ENCODE peak calls at places on chromosomes 7 and 10, in six cellular contexts. One of them, this sample, is unnamed.

GRCh38 chr7:100823140-100823525 is 4.2 kb downstream of the EPHB4 start:
- DNase-seq in bronchial epithelial cell: no peak
- DNase-seq in uterus: no peak
- DNase-seq in left ventricle myocardium inferior: no peak
- DNase-seq in transverse colon: no peak
- DNase-seq in kidney: no peak
- DNase-seq in this sample: no peak

GRCh38 chr7:134339475-134339874 is 22.7 kb upstream of the SLC35B4 start:
- DNase-seq in bronchial epithelial cell: no peak
- DNase-seq in uterus: no peak
- DNase-seq in left ventricle myocardium inferior: no peak
- DNase-seq in transverse colon: no peak
- DNase-seq in kidney: no peak
- DNase-seq in this sample: no peak

GRCh38 chr7:53596230-53596629 is 560.8 kb downstream of the POM121L12 start:
- DNase-seq in bronchial epithelial cell: peak; percentile 74
- DNase-seq in uterus: no peak
- DNase-seq in left ventricle myocardium inferior: no peak
- DNase-seq in transverse colon: no peak
- DNase-seq in kidney: no peak
- DNase-seq in this sample: no peak

GRCh38 chr10:132889091-132889490 is 53.3 kb downstream of the CFAP46 start:
- DNase-seq in bronchial epithelial cell: no peak
- DNase-seq in uterus: no peak
- DNase-seq in left ventricle myocardium inferior: no peak
- DNase-seq in transverse colon: no peak
- DNase-seq in kidney: no peak
- DNase-seq in this sample: no peak

GRCh38 chr10:58641095-58641531 is 128.4 kb downstream of the BICC1 start:
- DNase-seq in bronchial epithelial cell: peak; percentile 73
- DNase-seq in uterus: no peak
- DNase-seq in left ventricle myocardium inferior: no peak
- DNase-seq in transverse colon: no peak
- DNase-seq in kidney: no peak
- DNase-seq in this sample: no peak

GRCh38 chr10:48306870-48307531 is 524 bp downstream of the MAPK8 start:
- DNase-seq in bronchial epithelial cell: no peak
- DNase-seq in uterus: peak; percentile 61
- DNase-seq in left ventricle myocardium inferior: peak; percentile 73
- DNase-seq in transverse colon: peak; percentile 60
- DNase-seq in kidney: peak; percentile 88
- DNase-seq in this sample: peak; percentile 81

GRCh38 chr10:55943403-55943802 is 417.7 kb downstream of the ZWINT start:
- DNase-seq in bronchial epithelial cell: no peak
- DNase-seq in uterus: no peak
- DNase-seq in left ventricle myocardium inferior: no peak
- DNase-seq in transverse colon: no peak
- DNase-seq in kidney: no peak
- DNase-seq in this sample: no peak

GRCh38 chr7:149450821-149451220 is 10.0 kb downstream of the ZNF777 start:
- DNase-seq in bronchial epithelial cell: no peak
- DNase-seq in uterus: no peak
- DNase-seq in left ventricle myocardium inferior: no peak
- DNase-seq in transverse colon: no peak
- DNase-seq in kidney: no peak
- DNase-seq in this sample: no peak

GRCh38 chr7:55427279-55427788 is 62.2 kb downstream of the LANCL2 start:
- DNase-seq in bronchial epithelial cell: peak; percentile 29
- DNase-seq in uterus: no peak
- DNase-seq in left ventricle myocardium inferior: no peak
- DNase-seq in transverse colon: no peak
- DNase-seq in kidney: no peak
- DNase-seq in this sample: no peak

GRCh38 chr7:96562966-96563365 is 146.7 kb downstream of the SEM1 start:
- DNase-seq in bronchial epithelial cell: peak; percentile 62
- DNase-seq in uterus: no peak
- DNase-seq in left ventricle myocardium inferior: no peak
- DNase-seq in transverse colon: no peak
- DNase-seq in kidney: no peak
- DNase-seq in this sample: no peak

GRCh38 chr10:22271786-22272185 is 44.4 kb upstream of the COMMD3 start:
- DNase-seq in bronchial epithelial cell: peak; percentile 26
- DNase-seq in uterus: no peak
- DNase-seq in left ventricle myocardium inferior: no peak
- DNase-seq in transverse colon: no peak
- DNase-seq in kidney: no peak
- DNase-seq in this sample: no peak

GRCh38 chr7:44120395-44120794 is 3.0 kb downstream of the POLD2 start:
- DNase-seq in bronchial epithelial cell: no peak
- DNase-seq in uterus: no peak
- DNase-seq in left ventricle myocardium inferior: no peak
- DNase-seq in transverse colon: no peak
- DNase-seq in kidney: peak; percentile 12
- DNase-seq in this sample: no peak

GRCh38 chr10:70458329-70459060 is 17.0 kb upstream of the NODAL start:
- DNase-seq in bronchial epithelial cell: peak; percentile 48
- DNase-seq in uterus: peak; percentile 78
- DNase-seq in left ventricle myocardium inferior: peak; percentile 71
- DNase-seq in transverse colon: peak; percentile 67
- DNase-seq in kidney: peak; percentile 93
- DNase-seq in this sample: peak; percentile 64

GRCh38 chr7:76048668-76048988 is 722 bp downstream of the MDH2 start:
- DNase-seq in bronchial epithelial cell: no peak
- DNase-seq in uterus: no peak
- DNase-seq in left ventricle myocardium inferior: no peak
- DNase-seq in transverse colon: peak; percentile 19
- DNase-seq in kidney: no peak
- DNase-seq in this sample: no peak

GRCh38 chr7:73967832-73968295 is 60.1 kb upstream of the ELN start:
- DNase-seq in bronchial epithelial cell: no peak
- DNase-seq in uterus: no peak
- DNase-seq in left ventricle myocardium inferior: no peak
- DNase-seq in transverse colon: no peak
- DNase-seq in kidney: peak; percentile 57
- DNase-seq in this sample: no peak

GRCh38 chr7:44631458-44632115 is 25.2 kb downstream of the OGDH start:
- DNase-seq in bronchial epithelial cell: no peak
- DNase-seq in uterus: no peak
- DNase-seq in left ventricle myocardium inferior: no peak
- DNase-seq in transverse colon: no peak
- DNase-seq in kidney: no peak
- DNase-seq in this sample: no peak

GRCh38 chr10:103800110-103800509 is 55.3 kb downstream of the SH3PXD2A start:
- DNase-seq in bronchial epithelial cell: no peak
- DNase-seq in uterus: no peak
- DNase-seq in left ventricle myocardium inferior: no peak
- DNase-seq in transverse colon: no peak
- DNase-seq in kidney: no peak
- DNase-seq in this sample: no peak

GRCh38 chr7:40186586-40186985 is 51.8 kb downstream of the SUGCT start:
- DNase-seq in bronchial epithelial cell: no peak
- DNase-seq in uterus: no peak
- DNase-seq in left ventricle myocardium inferior: no peak
- DNase-seq in transverse colon: no peak
- DNase-seq in kidney: no peak
- DNase-seq in this sample: no peak

GRCh38 chr10:96416643-96417042 is 57.8 kb upstream of the OPALIN start:
- DNase-seq in bronchial epithelial cell: no peak
- DNase-seq in uterus: peak; percentile 48
- DNase-seq in left ventricle myocardium inferior: peak; percentile 71
- DNase-seq in transverse colon: peak; percentile 36
- DNase-seq in kidney: no peak
- DNase-seq in this sample: no peak

GRCh38 chr7:66265566-66265965 is 60.4 kb downstream of the TPST1 start:
- DNase-seq in bronchial epithelial cell: no peak
- DNase-seq in uterus: no peak
- DNase-seq in left ventricle myocardium inferior: no peak
- DNase-seq in transverse colon: no peak
- DNase-seq in kidney: no peak
- DNase-seq in this sample: no peak

GRCh38 chr7:37430644-37431043 is 18.0 kb downstream of the ELMO1 start:
- DNase-seq in bronchial epithelial cell: no peak
- DNase-seq in uterus: no peak
- DNase-seq in left ventricle myocardium inferior: no peak
- DNase-seq in transverse colon: no peak
- DNase-seq in kidney: no peak
- DNase-seq in this sample: no peak

GRCh38 chr10:62728479-62728878 is 76.0 kb upstream of the ADO start:
- DNase-seq in bronchial epithelial cell: no peak
- DNase-seq in uterus: no peak
- DNase-seq in left ventricle myocardium inferior: no peak
- DNase-seq in transverse colon: no peak
- DNase-seq in kidney: no peak
- DNase-seq in this sample: no peak

GRCh38 chr7:47474937-47475879 is 106.7 kb downstream of the TNS3 start:
- DNase-seq in bronchial epithelial cell: peak; percentile 88
- DNase-seq in uterus: peak; percentile 83
- DNase-seq in left ventricle myocardium inferior: peak; percentile 84
- DNase-seq in transverse colon: peak; percentile 93
- DNase-seq in kidney: peak; percentile 97
- DNase-seq in this sample: no peak

GRCh38 chr10:20508921-20509320 is 388.2 kb downstream of the NEBL start:
- DNase-seq in bronchial epithelial cell: no peak
- DNase-seq in uterus: no peak
- DNase-seq in left ventricle myocardium inferior: no peak
- DNase-seq in transverse colon: no peak
- DNase-seq in kidney: no peak
- DNase-seq in this sample: no peak

GRCh38 chr10:7302393-7303054 is 108.3 kb downstream of the SFMBT2 start:
- DNase-seq in bronchial epithelial cell: no peak
- DNase-seq in uterus: peak; percentile 62
- DNase-seq in left ventricle myocardium inferior: no peak
- DNase-seq in transverse colon: no peak
- DNase-seq in kidney: no peak
- DNase-seq in this sample: no peak

GRCh38 chr7:100471021-100471420 is 7.0 kb upstream of the SPACDR start:
- DNase-seq in bronchial epithelial cell: no peak
- DNase-seq in uterus: no peak
- DNase-seq in left ventricle myocardium inferior: no peak
- DNase-seq in transverse colon: no peak
- DNase-seq in kidney: no peak
- DNase-seq in this sample: no peak

GRCh38 chr7:27185013-27185707 is at the start of gene HOXA11:
- DNase-seq in bronchial epithelial cell: no peak
- DNase-seq in uterus: peak; percentile 82
- DNase-seq in left ventricle myocardium inferior: no peak
- DNase-seq in transverse colon: peak; percentile 83
- DNase-seq in kidney: peak; percentile 82
- DNase-seq in this sample: peak; percentile 12

DNA sequence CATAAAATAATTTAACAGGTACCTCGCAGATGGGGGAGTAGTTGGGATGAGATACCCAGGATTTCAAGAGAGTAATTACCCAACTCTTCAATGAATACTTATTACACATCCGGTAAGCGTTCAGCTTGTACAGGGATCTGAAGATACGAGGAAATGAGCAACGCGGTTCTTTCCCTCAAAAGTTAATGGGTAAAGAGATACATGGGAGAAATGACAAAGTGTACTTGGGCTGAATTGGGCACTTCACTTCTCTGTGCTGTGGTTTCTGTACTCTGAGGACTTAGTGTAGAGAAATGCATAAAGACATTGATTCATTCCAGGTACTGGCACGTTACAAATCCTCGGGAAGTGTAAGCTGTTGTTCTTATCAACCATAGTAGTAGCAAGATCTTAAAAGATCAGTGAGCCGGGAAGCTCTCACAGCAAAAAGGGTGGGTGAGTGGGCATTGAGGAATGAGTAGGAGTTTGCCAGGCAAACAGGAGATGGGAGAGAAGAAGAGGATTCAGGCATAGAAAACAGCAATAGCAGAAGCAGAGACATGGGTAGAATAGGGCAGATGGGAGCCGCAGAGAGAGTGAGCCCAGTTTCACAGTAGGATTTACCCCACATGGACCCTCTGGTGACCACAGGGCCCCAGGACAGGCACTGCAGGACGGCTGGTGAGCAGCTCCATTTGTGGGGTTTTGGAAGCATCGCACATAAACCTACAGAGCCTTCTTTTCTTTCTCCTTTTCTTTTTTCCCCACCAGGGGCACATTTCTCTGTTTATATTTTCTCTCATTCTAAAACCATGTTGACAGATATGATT is 304.3 kb upstream of the PITRM1 start:
- DNase-seq in bronchial epithelial cell: no peak
- DNase-seq in uterus: no peak
- DNase-seq in left ventricle myocardium inferior: no peak
- DNase-seq in transverse colon: no peak
- DNase-seq in kidney: no peak
- DNase-seq in this sample: no peak
- TF ChIP-seq CTCF in bronchial epithelial cell: no peak
- TF ChIP-seq CTCF in uterus: no peak
- TF ChIP-seq CTCF in left ventricle myocardium inferior: no peak
- TF ChIP-seq CTCF in transverse colon: no peak
- TF ChIP-seq CTCF in kidney: no peak
- TF ChIP-seq CTCF in this sample: peak; percentile 10

DNA sequence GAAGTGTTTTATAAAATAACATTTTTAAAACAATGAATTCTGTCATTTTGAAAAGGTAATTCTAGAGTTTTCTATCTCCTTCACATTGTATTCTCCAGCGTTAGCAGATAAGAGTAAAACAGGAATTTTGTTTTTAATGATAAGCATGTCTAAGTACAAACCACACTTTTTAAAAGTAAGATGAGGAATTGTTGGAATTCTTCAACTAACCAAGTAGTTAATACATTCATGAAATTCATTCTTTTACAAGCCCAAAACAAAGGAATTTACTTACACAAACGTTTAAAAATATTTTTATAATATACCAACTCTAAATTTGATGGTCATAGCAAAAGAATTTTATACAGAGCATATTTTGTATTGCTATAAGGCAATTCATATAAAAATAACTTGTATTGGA is 51.3 kb downstream of the TWIST1 start:
- DNase-seq in bronchial epithelial cell: no peak
- DNase-seq in uterus: no peak
- DNase-seq in left ventricle myocardium inferior: no peak
- DNase-seq in transverse colon: no peak
- DNase-seq in kidney: no peak
- DNase-seq in this sample: no peak
- TF ChIP-seq CTCF in bronchial epithelial cell: no peak
- TF ChIP-seq CTCF in uterus: no peak
- TF ChIP-seq CTCF in left ventricle myocardium inferior: no peak
- TF ChIP-seq CTCF in transverse colon: no peak
- TF ChIP-seq CTCF in kidney: no peak
- TF ChIP-seq CTCF in this sample: no peak

GRCh38 chr10:79072994-79073654 is 4.4 kb downstream of the ZMIZ1 start:
- DNase-seq in bronchial epithelial cell: no peak
- DNase-seq in uterus: no peak
- DNase-seq in left ventricle myocardium inferior: no peak
- DNase-seq in transverse colon: no peak
- DNase-seq in kidney: no peak
- DNase-seq in this sample: no peak
- TF ChIP-seq CTCF in bronchial epithelial cell: peak; percentile 6
- TF ChIP-seq CTCF in uterus: no peak
- TF ChIP-seq CTCF in left ventricle myocardium inferior: no peak
- TF ChIP-seq CTCF in transverse colon: no peak
- TF ChIP-seq CTCF in kidney: no peak
- TF ChIP-seq CTCF in this sample: no peak

DNA sequence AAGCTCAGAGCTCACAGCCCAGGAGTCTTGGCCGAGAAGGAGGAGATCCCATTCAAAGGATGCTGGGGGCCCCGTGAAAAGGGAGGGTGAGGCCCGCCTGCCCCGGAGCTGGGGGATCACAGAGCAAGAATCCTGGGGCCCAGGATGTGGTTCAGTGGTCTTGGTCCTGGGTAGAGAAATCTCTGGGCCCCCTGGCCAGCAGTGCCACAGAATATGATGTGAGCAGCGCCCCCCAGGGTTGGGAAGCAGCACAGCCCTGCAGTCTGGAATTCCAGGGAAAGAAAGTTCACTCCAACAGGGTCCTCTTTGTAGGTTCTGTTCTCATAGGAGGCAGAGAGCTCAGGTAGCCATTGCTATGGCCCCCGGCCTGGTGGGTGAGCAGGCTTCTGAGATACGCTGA is 77.6 kb upstream of the GNA12 start:
- DNase-seq in bronchial epithelial cell: no peak
- DNase-seq in uterus: no peak
- DNase-seq in left ventricle myocardium inferior: no peak
- DNase-seq in transverse colon: no peak
- DNase-seq in kidney: no peak
- DNase-seq in this sample: peak; percentile 47
- TF ChIP-seq CTCF in bronchial epithelial cell: no peak
- TF ChIP-seq CTCF in uterus: no peak
- TF ChIP-seq CTCF in left ventricle myocardium inferior: no peak
- TF ChIP-seq CTCF in transverse colon: no peak
- TF ChIP-seq CTCF in kidney: no peak
- TF ChIP-seq CTCF in this sample: peak; percentile 69

This sample was measured in glutamatergic neuron.